ENCODE peak calls at places on chromosomes 5 and 9, in five cellular contexts. J is choroid plexus epithelial cell, Y is tibial artery, P is GM23248, O is K562. R is an unnamed sample.

GRCh38 chr9:70420267-70421019 is 6.0 kb upstream of the KLF9 start:
- DNase-seq in J (peak), Y (peak), P (peak), O (peak), R (peak)

GRCh38 chr5:135174315-135175096 is 140.5 kb upstream of the PITX1 start:
- DNase-seq in J (no peak), Y (no peak), P (no peak), O (peak), R (peak)

GRCh38 chr9:4686112-4686511 is 6.7 kb downstream of the CDC37L1 start:
- DNase-seq in J (peak), Y (no peak), P (no peak), O (peak), R (peak)

GRCh38 chr5:17912794-17913193 is 278.5 kb downstream of the TAF11L14 start:
- DNase-seq in J (no peak), Y (no peak), P (no peak), O (no peak), R (no peak)

GRCh38 chr5:87081511-87082372 is 185.9 kb upstream of the RASA1 start:
- DNase-seq in J (no peak), Y (no peak), P (no peak), O (no peak), R (no peak)

GRCh38 chr9:97666907-97667686 is 30.0 kb downstream of the XPA start:
- DNase-seq in J (no peak), Y (no peak), P (no peak), O (no peak), R (no peak)

GRCh38 chr5:52705720-52706119 is 82.0 kb upstream of the ITGA1 start:
- DNase-seq in J (peak), Y (no peak), P (peak), O (no peak), R (no peak)

GRCh38 chr5:43839218-43839617 is 236.2 kb downstream of the NNT start:
- DNase-seq in J (peak), Y (no peak), P (peak), O (no peak), R (peak)

GRCh38 chr5:176803943-176804498 is 6.3 kb upstream of the UNC5A start:
- DNase-seq in J (peak), Y (no peak), P (peak), O (peak), R (peak)

GRCh38 chr5:73796164-73797141 is 170.5 kb downstream of the ARHGEF28 start:
- DNase-seq in J (peak), Y (no peak), P (peak), O (no peak), R (peak)

GRCh38 chr9:108467653-108468324 is 388.0 kb downstream of the ACTL7B start:
- DNase-seq in J (no peak), Y (no peak), P (peak), O (no peak), R (peak)

GRCh38 chr9:27303219-27303618 is 6.3 kb upstream of the EQTN start:
- DNase-seq in J (peak), Y (no peak), P (peak), O (peak), R (peak)

GRCh38 chr9:110536802-110537201 is 42.7 kb downstream of the SVEP1 start:
- DNase-seq in J (peak), Y (no peak), P (peak), O (no peak), R (peak)

GRCh38 chr5:103060414-103060954 is 59.5 kb downstream of the GIN1 start:
- DNase-seq in J (no peak), Y (no peak), P (no peak), O (no peak), R (no peak)

GRCh38 chr9:127779136-127779981 is 893 bp upstream of the SH2D3C start:
- DNase-seq in J (peak), Y (no peak), P (peak), O (no peak), R (no peak)

GRCh38 chr5:83472508-83473343 is 1.2 kb downstream of the VCAN start:
- DNase-seq in J (no peak), Y (peak), P (peak), O (peak), R (no peak)

GRCh38 chr9:123997665-123998277 is 13.8 kb upstream of the LHX2 start:
- DNase-seq in J (peak), Y (peak), P (no peak), O (no peak), R (peak)

GRCh38 chr9:116267021-116267420 is 113.4 kb downstream of the PAPPA start:
- DNase-seq in J (peak), Y (no peak), P (peak), O (no peak), R (peak)

GRCh38 chr5:127290019-127290945 is at the start of gene MEGF10:
- DNase-seq in J (peak), Y (no peak), P (peak), O (peak), R (peak)

GRCh38 chr5:59845733-59846132 is 47.8 kb downstream of the PDE4D start:
- DNase-seq in J (peak), Y (no peak), P (peak), O (no peak), R (peak)

GRCh38 chr9:76194896-76195295 is 199.3 kb downstream of the RFK start:
- DNase-seq in J (no peak), Y (no peak), P (peak), O (no peak), R (peak)

GRCh38 chr5:60178101-60178500 is 284.6 kb upstream of the PDE4D start:
- DNase-seq in J (peak), Y (no peak), P (no peak), O (no peak), R (no peak)

GRCh38 chr9:87722393-87722792 is 3.5 kb upstream of the CTSL start:
- DNase-seq in J (no peak), Y (no peak), P (no peak), O (no peak), R (no peak)

GRCh38 chr5:158614951-158615350 is 484.8 kb downstream of the EBF1 start:
- DNase-seq in J (peak), Y (no peak), P (peak), O (no peak), R (no peak)

GRCh38 chr5:127957183-127957582 is 126.4 kb upstream of the SLC12A2 start:
- DNase-seq in J (peak), Y (no peak), P (peak), O (no peak), R (peak)

GRCh38 chr5:143309661-143310431 is 93.6 kb downstream of the NR3C1 start:
- DNase-seq in J (peak), Y (no peak), P (peak), O (no peak), R (peak)

GRCh38 chr5:150256416-150257064 is 33.0 kb downstream of the CAMK2A start:
- DNase-seq in J (no peak), Y (no peak), P (no peak), O (peak), R (no peak)

GRCh38 chr5:179238628-179238970 is 106.7 kb downstream of the ADAMTS2 start:
- DNase-seq in J (no peak), Y (peak), P (no peak), O (no peak), R (no peak)

GRCh38 chr9:91571036-91571435 is 147.4 kb upstream of the NFIL3 start:
- DNase-seq in J (no peak), Y (no peak), P (no peak), O (no peak), R (no peak)

GRCh38 chr5:159571501-159572244 is 241.4 kb upstream of the IL12B start:
- DNase-seq in J (no peak), Y (no peak), P (no peak), O (no peak), R (no peak)

GRCh38 chr5:129506092-129506491 is 46.0 kb downstream of the ADAMTS19 start:
- DNase-seq in J (peak), Y (no peak), P (peak), O (no peak), R (peak)

GRCh38 chr5:154248691-154249090 is 58.2 kb downstream of the GALNT10 start:
- DNase-seq in J (no peak), Y (no peak), P (no peak), O (no peak), R (no peak)

GRCh38 chr5:148746826-148747535 is 79.4 kb upstream of the ADRB2 start:
- DNase-seq in J (no peak), Y (no peak), P (no peak), O (no peak), R (peak)